ENCODE peak calls at places on chromosomes 7 and 10, in nine cellular contexts. T, E, M, C, W, Z, J, Y and G are unnamed samples.
A peak's percentile ranks its signal among the peaks of the same experiment; 100 is the strongest.

GRCh38 chr10:60395711-60396110 is 6.0 kb upstream of the ANK3 start:
- DNase-seq in T (no peak), Z (no peak), E (no peak), W (no peak), J (no peak), M (no peak), C (no peak), Y (no peak), G (no peak)

GRCh38 chr7:25075459-25075858 is 49.6 kb downstream of the CYCS start:
- DNase-seq in T (no peak), C (no peak), Z (no peak), J (no peak), W (peak; percentile 33), M (no peak), Y (no peak), E (no peak), G (peak; percentile 11)

GRCh38 chr7:42843209-42843800 is 68.6 kb downstream of the C7orf25 start:
- DNase-seq in J (no peak), W (peak; percentile 83), T (peak; percentile 23), Z (no peak), Y (peak; percentile 35), C (peak; percentile 2), M (peak; percentile 41), E (no peak), G (peak; percentile 60)

GRCh38 chr10:124093076-124093773 is at the start of gene CHST15:
- DNase-seq in Z (no peak), Y (peak; percentile 74), M (peak; percentile 70), T (peak; percentile 69), E (no peak), C (peak; percentile 72), W (peak; percentile 45), J (peak; percentile 25), G (peak; percentile 38)

GRCh38 chr10:61280303-61280702 is 172.9 kb downstream of the TMEM26 start:
- DNase-seq in W (peak; percentile 32), C (no peak), T (no peak), E (no peak), Z (no peak), Y (peak; percentile 3), J (no peak), M (peak; percentile 64), G (peak; percentile 16)

GRCh38 chr10:6694447-6695155 is 114.5 kb upstream of the PRKCQ start:
- DNase-seq in J (no peak), M (peak; percentile 63), Z (no peak), C (no peak), Y (peak; percentile 6), E (no peak), T (no peak), W (peak; percentile 21), G (no peak)

GRCh38 chr10:133335238-133336122 is 1.2 kb downstream of the CALY start:
- DNase-seq in M (peak; percentile 51), Y (peak; percentile 56), Z (no peak), J (peak; percentile 77), C (peak; percentile 75), T (no peak), E (peak; percentile 13), W (peak; percentile 79), G (peak; percentile 56)

GRCh38 chr7:138924551-138925225 is 56.5 kb downstream of the KIAA1549 start:
- DNase-seq in W (no peak), J (no peak), C (peak; percentile 32), T (no peak), Y (no peak), M (no peak), E (no peak), Z (no peak), G (peak; percentile 85)

GRCh38 chr7:56077681-56078080 is 13.6 kb downstream of the SUMF2 start:
- DNase-seq in E (no peak), J (no peak), M (no peak), T (no peak), C (no peak), W (no peak), Y (no peak), Z (no peak), G (no peak)

GRCh38 chr10:99470327-99470726 is 39.9 kb upstream of the GOT1 start:
- DNase-seq in W (no peak), Z (no peak), C (no peak), E (no peak), Y (no peak), T (no peak), M (no peak), J (no peak), G (no peak)

GRCh38 chr10:5284311-5285057 is 80.3 kb upstream of the UCN3 start:
- DNase-seq in T (no peak), C (no peak), Z (peak; percentile 80), M (peak; percentile 68), E (no peak), Y (peak; percentile 68), J (no peak), W (peak; percentile 83), G (no peak)

GRCh38 chr7:50166997-50167961 is 74.2 kb upstream of the ZPBP start:
- DNase-seq in W (no peak), T (no peak), C (no peak), Z (no peak), M (no peak), J (peak; percentile 19), Y (no peak), E (no peak), G (no peak)

GRCh38 chr7:47482013-47482761 is 99.7 kb downstream of the TNS3 start:
- DNase-seq in Z (peak; percentile 53), T (no peak), W (no peak), J (no peak), E (no peak), M (peak; percentile 95), C (no peak), Y (peak; percentile 88), G (no peak)

GRCh38 chr7:109984726-109985125 is 1106.2 kb upstream of the LRRN3 start:
- DNase-seq in J (no peak), W (no peak), Z (no peak), E (no peak), Y (no peak), M (peak; percentile 44), C (no peak), T (no peak), G (no peak)

GRCh38 chr7:50477640-50478039 is 27.5 kb upstream of the FIGNL1 start:
- DNase-seq in E (no peak), C (no peak), W (no peak), Z (no peak), Y (no peak), M (no peak), J (no peak), T (no peak), G (peak; percentile 95)

GRCh38 chr7:113968713-113969112 is 49.9 kb upstream of the PPP1R3A start:
- DNase-seq in C (no peak), J (no peak), T (no peak), Y (no peak), M (no peak), E (no peak), Z (no peak), W (peak; percentile 7), G (peak; percentile 82)

GRCh38 chr10:31133628-31134302 is 102.1 kb upstream of the ZNF438 start:
- DNase-seq in C (peak; percentile 77), W (peak; percentile 60), M (peak; percentile 78), J (peak; percentile 73), Y (peak; percentile 66), E (peak; percentile 79), T (peak; percentile 77), Z (peak; percentile 27), G (peak; percentile 66)

GRCh38 chr7:155201325-155202087 is 96.2 kb upstream of the INSIG1 start:
- DNase-seq in E (no peak), T (no peak), Y (no peak), Z (no peak), C (no peak), J (no peak), M (no peak), W (no peak), G (no peak)

GRCh38 chr7:70016044-70016770 is 417.9 kb downstream of the AUTS2 start:
- DNase-seq in Z (no peak), Y (peak; percentile 56), T (no peak), C (no peak), J (no peak), E (no peak), M (no peak), W (no peak), G (peak; percentile 29)

GRCh38 chr10:103598654-103599115 is 105.2 kb downstream of the NEURL1 start:
- DNase-seq in W (peak; percentile 78), T (no peak), Z (peak; percentile 27), Y (peak; percentile 72), C (peak; percentile 79), E (no peak), M (peak; percentile 76), J (no peak), G (peak; percentile 87)

GRCh38 chr7:143288836-143289235 is 685 bp downstream of the CASP2 start:
- DNase-seq in M (peak; percentile 31), J (no peak), E (no peak), Z (no peak), C (no peak), T (no peak), Y (no peak), W (peak; percentile 16), G (peak; percentile 43)

GRCh38 chr10:77638766-77639101 is 1.1 kb upstream of the KCNMA1 start:
- DNase-seq in E (no peak), T (no peak), Y (no peak), C (no peak), M (no peak), Z (no peak), J (no peak), W (no peak), G (peak; percentile 48)

GRCh38 chr7:132084776-132085388 is 491.4 kb downstream of the PLXNA4 start:
- DNase-seq in W (peak; percentile 27), Y (no peak), C (no peak), M (peak; percentile 8), E (no peak), Z (no peak), J (no peak), T (no peak), G (no peak)

GRCh38 chr7:106768324-106768751 is 96.7 kb upstream of the PIK3CG start:
- DNase-seq in M (peak; percentile 33), C (no peak), Y (peak; percentile 46), T (no peak), E (no peak), J (no peak), Z (no peak), W (no peak), G (no peak)

GRCh38 chr7:27110163-27110976 is 7.9 kb upstream of the HOXA2 start:
- DNase-seq in J (no peak), E (no peak), W (no peak), M (peak; percentile 83), Z (no peak), T (no peak), Y (no peak), C (no peak), G (no peak)

GRCh38 chr10:118754132-118754555 is 626 bp downstream of the CACUL1 start:
- DNase-seq in Y (no peak), C (no peak), T (peak; percentile 51), E (peak; percentile 43), J (peak; percentile 34), W (peak; percentile 30), Z (peak; percentile 41), M (peak; percentile 52), G (peak; percentile 73)

GRCh38 chr7:136036336-136036735 is 59.2 kb upstream of the MTPN start:
- DNase-seq in E (no peak), T (no peak), W (no peak), J (no peak), Z (no peak), C (no peak), Y (no peak), M (no peak), G (no peak)

GRCh38 chr7:51090411-51090810 is 226.2 kb downstream of the COBL start:
- DNase-seq in E (no peak), T (no peak), Z (no peak), J (no peak), C (no peak), Y (peak; percentile 5), W (no peak), M (no peak), G (no peak)

GRCh38 chr10:88138319-88138848 is 275.0 kb downstream of the PTEN start:
- DNase-seq in J (peak; percentile 29), E (no peak), T (no peak), C (no peak), M (no peak), Y (no peak), Z (no peak), W (no peak), G (no peak)

GRCh38 chr10:77320852-77321496 is 316.6 kb downstream of the KCNMA1 start:
- DNase-seq in J (no peak), E (no peak), M (peak; percentile 92), W (no peak), T (no peak), Z (no peak), Y (peak; percentile 95), C (no peak), G (no peak)

GRCh38 chr7:95723583-95724180 is 48.7 kb upstream of the DYNC1I1 start:
- DNase-seq in T (no peak), C (peak; percentile 61), Y (peak; percentile 28), Z (no peak), W (peak; percentile 81), J (no peak), M (peak; percentile 31), E (no peak), G (peak; percentile 89)